ENCODE peak calls at places on chromosomes 16 and 17, in nine cellular contexts. X is left ventricle myocardium superior; V is IMR-90; H is activated T-cell treated with anti-CD3 and anti-CD28 coated beads, Interleukin-2, amount 50 U/mL, for 72 hours; C is left cardiac atrium; G is upper lobe of right lung; P is CD8-positive, alpha-beta T cell; Y is Panc1; M is gastroesophageal sphincter. J is an unnamed sample.
A peak's percentile ranks its signal among the peaks of the same experiment; 100 is the strongest.

GRCh38 chr16:65919977-65920376 is 446.5 kb upstream of the CDH5 start:
- ATAC-seq in Y (no peak), M (no peak), X (no peak), G (no peak), P (no peak), V (no peak), H (no peak), C (no peak), J (no peak)

GRCh38 chr16:4391635-4392381 is 20.2 kb downstream of the VASN start:
- ATAC-seq in Y (no peak), H (no peak), C (no peak), M (no peak), V (no peak), P (peak; percentile 38), G (no peak), X (no peak), J (no peak)

GRCh38 chr16:10086620-10087019 is 95.6 kb downstream of the GRIN2A start:
- ATAC-seq in X (peak; percentile 97), G (no peak), H (no peak), Y (no peak), V (no peak), C (peak; percentile 90), M (no peak), P (no peak), J (no peak)

GRCh38 chr16:55014022-55014421 is 83.4 kb downstream of the IRX5 start:
- ATAC-seq in V (no peak), H (no peak), P (no peak), X (no peak), M (no peak), Y (no peak), G (no peak), C (no peak), J (no peak)

GRCh38 chr17:7293821-7294613 is 422 bp downstream of the YBX2 start:
- ATAC-seq in Y (peak; percentile 4), P (peak; percentile 9), M (no peak), G (peak; percentile 3), H (no peak), X (no peak), C (peak; percentile 2), V (no peak), J (peak; percentile 3)

GRCh38 chr17:12415031-12415430 is 250.7 kb upstream of the MYOCD start:
- ATAC-seq in X (no peak), V (peak; percentile 95), P (no peak), H (no peak), G (no peak), Y (no peak), M (peak; percentile 60), C (no peak), J (no peak)

GRCh38 chr16:84612686-84613085 is 5.2 kb downstream of the COTL1 start:
- ATAC-seq in M (no peak), C (no peak), V (no peak), H (no peak), P (no peak), G (no peak), X (no peak), Y (no peak), J (no peak)

GRCh38 chr16:85611205-85611454 is 2.0 kb upstream of the GSE1 start:
- ATAC-seq in M (no peak), C (peak; percentile 1), P (no peak), X (peak; percentile 0), Y (peak; percentile 2), H (no peak), G (no peak), V (peak; percentile 0), J (peak; percentile 0)

GRCh38 chr16:88345031-88345942 is 37.5 kb upstream of the ZNF469 start:
- ATAC-seq in H (no peak), M (no peak), G (no peak), C (no peak), Y (no peak), P (no peak), V (no peak), X (no peak), J (no peak)

GRCh38 chr16:1932050-1933028 is 10.7 kb downstream of the MSRB1 start:
- ATAC-seq in G (no peak), H (no peak), V (no peak), M (no peak), P (no peak), X (peak; percentile 6), Y (peak; percentile 77), C (no peak), J (no peak)

GRCh38 chr17:42129109-42129837 is 6.7 kb downstream of the HSPB9 start:
- ATAC-seq in V (no peak), H (no peak), M (peak; percentile 73), G (peak; percentile 30), X (peak; percentile 70), P (no peak), Y (no peak), C (peak; percentile 27), J (no peak)

GRCh38 chr17:14356043-14356637 is 55.3 kb downstream of the HS3ST3B1 start:
- ATAC-seq in G (no peak), M (no peak), V (no peak), P (no peak), C (no peak), X (no peak), Y (no peak), H (no peak), J (no peak)

J was measured in stimulated activated memory B cell treated with anti-CD40 and anti-IgM and Interleukin-4, amounts not matched to agents 10 μg/mL and 1 μg/mL and 100 μg/mL, for 72 hours.